ENCODE peak calls at places on chromosome 1, in eight cellular contexts. One of them, this sample, is unnamed.

GRCh38 chr1:237795558-237795957 is 95.2 kb downstream of the ZP4 start:
- DNase-seq in uterus: no peak
- DNase-seq in NCI-H1105: no peak
- DNase-seq in activated CD4-positive, alpha-beta T cell treated with anti-CD3 and anti-CD28 coated beads for 24 hours: no peak
- DNase-seq in MCF 10A: no peak
- DNase-seq in pulmonary artery endothelial cell: no peak
- DNase-seq in mesendoderm: no peak
- DNase-seq in NCI-H1417: no peak
- DNase-seq in this sample: no peak

GRCh38 chr1:47914218-47914937 is 82.8 kb downstream of the TRABD2B start:
- DNase-seq in uterus: no peak
- DNase-seq in NCI-H1105: no peak
- DNase-seq in activated CD4-positive, alpha-beta T cell treated with anti-CD3 and anti-CD28 coated beads for 24 hours: no peak
- DNase-seq in MCF 10A: peak
- DNase-seq in pulmonary artery endothelial cell: no peak
- DNase-seq in mesendoderm: no peak
- DNase-seq in NCI-H1417: no peak
- DNase-seq in this sample: no peak

GRCh38 chr1:30085814-30086770 is 637.3 kb downstream of the MATN1 start:
- DNase-seq in uterus: peak
- DNase-seq in NCI-H1105: no peak
- DNase-seq in activated CD4-positive, alpha-beta T cell treated with anti-CD3 and anti-CD28 coated beads for 24 hours: peak
- DNase-seq in MCF 10A: peak
- DNase-seq in pulmonary artery endothelial cell: no peak
- DNase-seq in mesendoderm: peak
- DNase-seq in NCI-H1417: peak
- DNase-seq in this sample: peak

GRCh38 chr1:16318544-16318943 is 33.7 kb downstream of the FBXO42 start:
- DNase-seq in uterus: peak
- DNase-seq in NCI-H1105: no peak
- DNase-seq in activated CD4-positive, alpha-beta T cell treated with anti-CD3 and anti-CD28 coated beads for 24 hours: no peak
- DNase-seq in MCF 10A: no peak
- DNase-seq in pulmonary artery endothelial cell: no peak
- DNase-seq in mesendoderm: no peak
- DNase-seq in NCI-H1417: no peak
- DNase-seq in this sample: no peak

GRCh38 chr1:174519845-174520244 is 72.1 kb downstream of the GPR52 start:
- DNase-seq in uterus: no peak
- DNase-seq in NCI-H1105: peak
- DNase-seq in activated CD4-positive, alpha-beta T cell treated with anti-CD3 and anti-CD28 coated beads for 24 hours: no peak
- DNase-seq in MCF 10A: no peak
- DNase-seq in pulmonary artery endothelial cell: no peak
- DNase-seq in mesendoderm: no peak
- DNase-seq in NCI-H1417: peak
- DNase-seq in this sample: peak

GRCh38 chr1:116556289-116557006 is 14.4 kb downstream of the CD58 start:
- DNase-seq in uterus: no peak
- DNase-seq in NCI-H1105: no peak
- DNase-seq in activated CD4-positive, alpha-beta T cell treated with anti-CD3 and anti-CD28 coated beads for 24 hours: peak
- DNase-seq in MCF 10A: peak
- DNase-seq in pulmonary artery endothelial cell: no peak
- DNase-seq in mesendoderm: no peak
- DNase-seq in NCI-H1417: no peak
- DNase-seq in this sample: no peak

GRCh38 chr1:180150982-180151381 is 3.7 kb upstream of the QSOX1 start:
- DNase-seq in uterus: no peak
- DNase-seq in NCI-H1105: no peak
- DNase-seq in activated CD4-positive, alpha-beta T cell treated with anti-CD3 and anti-CD28 coated beads for 24 hours: no peak
- DNase-seq in MCF 10A: peak
- DNase-seq in pulmonary artery endothelial cell: peak
- DNase-seq in mesendoderm: no peak
- DNase-seq in NCI-H1417: no peak
- DNase-seq in this sample: no peak

GRCh38 chr1:212415107-212415841 is 588 bp upstream of the PACC1 start:
- DNase-seq in uterus: no peak
- DNase-seq in NCI-H1105: no peak
- DNase-seq in activated CD4-positive, alpha-beta T cell treated with anti-CD3 and anti-CD28 coated beads for 24 hours: no peak
- DNase-seq in MCF 10A: no peak
- DNase-seq in pulmonary artery endothelial cell: no peak
- DNase-seq in mesendoderm: peak
- DNase-seq in NCI-H1417: no peak
- DNase-seq in this sample: no peak

GRCh38 chr1:46021046-46021822 is 111.2 kb downstream of the PIK3R3 start:
- DNase-seq in uterus: no peak
- DNase-seq in NCI-H1105: peak
- DNase-seq in activated CD4-positive, alpha-beta T cell treated with anti-CD3 and anti-CD28 coated beads for 24 hours: no peak
- DNase-seq in MCF 10A: peak
- DNase-seq in pulmonary artery endothelial cell: no peak
- DNase-seq in mesendoderm: no peak
- DNase-seq in NCI-H1417: no peak
- DNase-seq in this sample: no peak

GRCh38 chr1:147700042-147700711 is 29.9 kb upstream of the ACP6 start:
- DNase-seq in uterus: peak
- DNase-seq in NCI-H1105: peak
- DNase-seq in activated CD4-positive, alpha-beta T cell treated with anti-CD3 and anti-CD28 coated beads for 24 hours: peak
- DNase-seq in MCF 10A: peak
- DNase-seq in pulmonary artery endothelial cell: no peak
- DNase-seq in mesendoderm: peak
- DNase-seq in NCI-H1417: peak
- DNase-seq in this sample: peak

GRCh38 chr1:26391450-26391849 is 18.9 kb upstream of the ZNF683 start:
- DNase-seq in uterus: no peak
- DNase-seq in NCI-H1105: no peak
- DNase-seq in activated CD4-positive, alpha-beta T cell treated with anti-CD3 and anti-CD28 coated beads for 24 hours: no peak
- DNase-seq in MCF 10A: peak
- DNase-seq in pulmonary artery endothelial cell: no peak
- DNase-seq in mesendoderm: peak
- DNase-seq in NCI-H1417: no peak
- DNase-seq in this sample: no peak

GRCh38 chr1:66954208-66954607 is 29.4 kb downstream of the MIER1 start:
- DNase-seq in uterus: no peak
- DNase-seq in NCI-H1105: no peak
- DNase-seq in activated CD4-positive, alpha-beta T cell treated with anti-CD3 and anti-CD28 coated beads for 24 hours: no peak
- DNase-seq in MCF 10A: no peak
- DNase-seq in pulmonary artery endothelial cell: no peak
- DNase-seq in mesendoderm: no peak
- DNase-seq in NCI-H1417: no peak
- DNase-seq in this sample: no peak

GRCh38 chr1:203537806-203538464 is 44.0 kb downstream of the OPTC start:
- DNase-seq in uterus: peak
- DNase-seq in NCI-H1105: no peak
- DNase-seq in activated CD4-positive, alpha-beta T cell treated with anti-CD3 and anti-CD28 coated beads for 24 hours: no peak
- DNase-seq in MCF 10A: no peak
- DNase-seq in pulmonary artery endothelial cell: no peak
- DNase-seq in mesendoderm: no peak
- DNase-seq in NCI-H1417: no peak
- DNase-seq in this sample: no peak

GRCh38 chr1:160883586-160883985 is 1.4 kb downstream of the ITLN1 start:
- DNase-seq in uterus: no peak
- DNase-seq in NCI-H1105: no peak
- DNase-seq in activated CD4-positive, alpha-beta T cell treated with anti-CD3 and anti-CD28 coated beads for 24 hours: no peak
- DNase-seq in MCF 10A: no peak
- DNase-seq in pulmonary artery endothelial cell: no peak
- DNase-seq in mesendoderm: no peak
- DNase-seq in NCI-H1417: no peak
- DNase-seq in this sample: no peak

GRCh38 chr1:64150729-64151128 is 52.7 kb upstream of the UBE2U start:
- DNase-seq in uterus: no peak
- DNase-seq in NCI-H1105: no peak
- DNase-seq in activated CD4-positive, alpha-beta T cell treated with anti-CD3 and anti-CD28 coated beads for 24 hours: no peak
- DNase-seq in MCF 10A: no peak
- DNase-seq in pulmonary artery endothelial cell: no peak
- DNase-seq in mesendoderm: no peak
- DNase-seq in NCI-H1417: no peak
- DNase-seq in this sample: no peak

GRCh38 chr1:225567789-225568188 is 85.1 kb downstream of the ENAH start:
- DNase-seq in uterus: no peak
- DNase-seq in NCI-H1105: no peak
- DNase-seq in activated CD4-positive, alpha-beta T cell treated with anti-CD3 and anti-CD28 coated beads for 24 hours: no peak
- DNase-seq in MCF 10A: peak
- DNase-seq in pulmonary artery endothelial cell: no peak
- DNase-seq in mesendoderm: peak
- DNase-seq in NCI-H1417: no peak
- DNase-seq in this sample: peak

GRCh38 chr1:117686907-117687306 is 81.1 kb downstream of the TENT5C start:
- DNase-seq in uterus: no peak
- DNase-seq in NCI-H1105: no peak
- DNase-seq in activated CD4-positive, alpha-beta T cell treated with anti-CD3 and anti-CD28 coated beads for 24 hours: no peak
- DNase-seq in MCF 10A: peak
- DNase-seq in pulmonary artery endothelial cell: peak
- DNase-seq in mesendoderm: peak
- DNase-seq in NCI-H1417: no peak
- DNase-seq in this sample: no peak

GRCh38 chr1:46020005-46020404 is 112.4 kb downstream of the PIK3R3 start:
- DNase-seq in uterus: no peak
- DNase-seq in NCI-H1105: no peak
- DNase-seq in activated CD4-positive, alpha-beta T cell treated with anti-CD3 and anti-CD28 coated beads for 24 hours: no peak
- DNase-seq in MCF 10A: no peak
- DNase-seq in pulmonary artery endothelial cell: no peak
- DNase-seq in mesendoderm: no peak
- DNase-seq in NCI-H1417: no peak
- DNase-seq in this sample: no peak

GRCh38 chr1:202131956-202132821 is 9.5 kb downstream of the GPR37L1 start:
- DNase-seq in uterus: peak
- DNase-seq in NCI-H1105: no peak
- DNase-seq in activated CD4-positive, alpha-beta T cell treated with anti-CD3 and anti-CD28 coated beads for 24 hours: no peak
- DNase-seq in MCF 10A: no peak
- DNase-seq in pulmonary artery endothelial cell: no peak
- DNase-seq in mesendoderm: peak
- DNase-seq in NCI-H1417: no peak
- DNase-seq in this sample: no peak

GRCh38 chr1:29409616-29410015 is 173.3 kb downstream of the PTPRU start:
- DNase-seq in uterus: no peak
- DNase-seq in NCI-H1105: no peak
- DNase-seq in activated CD4-positive, alpha-beta T cell treated with anti-CD3 and anti-CD28 coated beads for 24 hours: no peak
- DNase-seq in MCF 10A: no peak
- DNase-seq in pulmonary artery endothelial cell: no peak
- DNase-seq in mesendoderm: no peak
- DNase-seq in NCI-H1417: no peak
- DNase-seq in this sample: no peak

GRCh38 chr1:209246660-209247059 is 336.9 kb upstream of the CAMK1G start:
- DNase-seq in uterus: no peak
- DNase-seq in NCI-H1105: no peak
- DNase-seq in activated CD4-positive, alpha-beta T cell treated with anti-CD3 and anti-CD28 coated beads for 24 hours: no peak
- DNase-seq in MCF 10A: peak
- DNase-seq in pulmonary artery endothelial cell: no peak
- DNase-seq in mesendoderm: no peak
- DNase-seq in NCI-H1417: no peak
- DNase-seq in this sample: no peak

GRCh38 chr1:241998412-241998921 is 431 bp downstream of the MAP1LC3C start:
- DNase-seq in uterus: peak
- DNase-seq in NCI-H1105: no peak
- DNase-seq in activated CD4-positive, alpha-beta T cell treated with anti-CD3 and anti-CD28 coated beads for 24 hours: peak
- DNase-seq in MCF 10A: peak
- DNase-seq in pulmonary artery endothelial cell: no peak
- DNase-seq in mesendoderm: peak
- DNase-seq in NCI-H1417: peak
- DNase-seq in this sample: peak

GRCh38 chr1:1529936-1530335 is 10.5 kb downstream of the TMEM240 start:
- DNase-seq in uterus: no peak
- DNase-seq in NCI-H1105: no peak
- DNase-seq in activated CD4-positive, alpha-beta T cell treated with anti-CD3 and anti-CD28 coated beads for 24 hours: no peak
- DNase-seq in MCF 10A: no peak
- DNase-seq in pulmonary artery endothelial cell: no peak
- DNase-seq in mesendoderm: no peak
- DNase-seq in NCI-H1417: no peak
- DNase-seq in this sample: no peak

GRCh38 chr1:61244114-61244513 is 161.8 kb downstream of the NFIA start:
- DNase-seq in uterus: no peak
- DNase-seq in NCI-H1105: peak
- DNase-seq in activated CD4-positive, alpha-beta T cell treated with anti-CD3 and anti-CD28 coated beads for 24 hours: no peak
- DNase-seq in MCF 10A: peak
- DNase-seq in pulmonary artery endothelial cell: no peak
- DNase-seq in mesendoderm: no peak
- DNase-seq in NCI-H1417: no peak
- DNase-seq in this sample: no peak

GRCh38 chr1:63634471-63634870 is 41.3 kb downstream of the PGM1 start:
- DNase-seq in uterus: no peak
- DNase-seq in NCI-H1105: no peak
- DNase-seq in activated CD4-positive, alpha-beta T cell treated with anti-CD3 and anti-CD28 coated beads for 24 hours: no peak
- DNase-seq in MCF 10A: no peak
- DNase-seq in pulmonary artery endothelial cell: no peak
- DNase-seq in mesendoderm: no peak
- DNase-seq in NCI-H1417: no peak
- DNase-seq in this sample: no peak

GRCh38 chr1:181583598-181583997 is 100.3 kb downstream of the CACNA1E start:
- DNase-seq in uterus: no peak
- DNase-seq in NCI-H1105: no peak
- DNase-seq in activated CD4-positive, alpha-beta T cell treated with anti-CD3 and anti-CD28 coated beads for 24 hours: no peak
- DNase-seq in MCF 10A: peak
- DNase-seq in pulmonary artery endothelial cell: no peak
- DNase-seq in mesendoderm: peak
- DNase-seq in NCI-H1417: no peak
- DNase-seq in this sample: no peak

GRCh38 chr1:166167395-166167922 is 658 bp upstream of the FAM78B start:
- DNase-seq in uterus: no peak
- DNase-seq in NCI-H1105: peak
- DNase-seq in activated CD4-positive, alpha-beta T cell treated with anti-CD3 and anti-CD28 coated beads for 24 hours: no peak
- DNase-seq in MCF 10A: no peak
- DNase-seq in pulmonary artery endothelial cell: no peak
- DNase-seq in mesendoderm: no peak
- DNase-seq in NCI-H1417: peak
- DNase-seq in this sample: no peak

GRCh38 chr1:187390157-187390556 is 561.4 kb downstream of the PLA2G4A start:
- DNase-seq in uterus: no peak
- DNase-seq in NCI-H1105: no peak
- DNase-seq in activated CD4-positive, alpha-beta T cell treated with anti-CD3 and anti-CD28 coated beads for 24 hours: no peak
- DNase-seq in MCF 10A: peak
- DNase-seq in pulmonary artery endothelial cell: no peak
- DNase-seq in mesendoderm: peak
- DNase-seq in NCI-H1417: no peak
- DNase-seq in this sample: no peak

GRCh38 chr1:31712625-31713024 is 8.8 kb upstream of the COL16A1 start:
- DNase-seq in uterus: peak
- DNase-seq in NCI-H1105: no peak
- DNase-seq in activated CD4-positive, alpha-beta T cell treated with anti-CD3 and anti-CD28 coated beads for 24 hours: no peak
- DNase-seq in MCF 10A: peak
- DNase-seq in pulmonary artery endothelial cell: peak
- DNase-seq in mesendoderm: peak
- DNase-seq in NCI-H1417: no peak
- DNase-seq in this sample: no peak

GRCh38 chr1:180584869-180585268 is 26.1 kb downstream of the OVAAL start:
- DNase-seq in uterus: no peak
- DNase-seq in NCI-H1105: no peak
- DNase-seq in activated CD4-positive, alpha-beta T cell treated with anti-CD3 and anti-CD28 coated beads for 24 hours: no peak
- DNase-seq in MCF 10A: no peak
- DNase-seq in pulmonary artery endothelial cell: no peak
- DNase-seq in mesendoderm: no peak
- DNase-seq in NCI-H1417: no peak
- DNase-seq in this sample: no peak

GRCh38 chr1:51697160-51697559 is 80.3 kb downstream of the OSBPL9 start:
- DNase-seq in uterus: no peak
- DNase-seq in NCI-H1105: no peak
- DNase-seq in activated CD4-positive, alpha-beta T cell treated with anti-CD3 and anti-CD28 coated beads for 24 hours: no peak
- DNase-seq in MCF 10A: peak
- DNase-seq in pulmonary artery endothelial cell: no peak
- DNase-seq in mesendoderm: no peak
- DNase-seq in NCI-H1417: no peak
- DNase-seq in this sample: no peak